ENCODE peak calls at places on chromosomes 1 and 21, in seven cellular contexts. P is right lobe of liver, V is A549, Y is breast epithelium, S is body of pancreas, Q is transverse colon, T is uterus. K is an unnamed sample. For H3K4me1, the result is how much of the 10 kb centered on the place peaks cover.

GRCh38 chr1:40710581-40711315 is 19.2 kb downstream of the NFYC start:
- DNase-seq in P (no peak), V (no peak), Y (no peak), S (no peak), Q (no peak), T (no peak), K (no peak)

GRCh38 chr1:197269053-197269452 is 1.0 kb downstream of the CRB1 start:
- DNase-seq in P (no peak), V (no peak), Y (no peak), S (no peak), Q (no peak), T (no peak), K (no peak)

GRCh38 chr1:59169703-59170102 is 127.2 kb upstream of the FGGY start:
- DNase-seq in P (no peak), V (no peak), Y (no peak), S (no peak), Q (no peak), T (no peak), K (no peak)

GRCh38 chr21:17045214-17045835 is 467.5 kb upstream of the CXADR start:
- DNase-seq in P (no peak), V (no peak), Y (no peak), S (no peak), Q (no peak), T (no peak), K (no peak)

GRCh38 chr1:153344718-153345025 is 4.0 kb downstream of the PGLYRP4 start:
- DNase-seq in P (no peak), V (no peak), Y (no peak), S (no peak), Q (no peak), T (no peak), K (no peak)

GRCh38 chr1:170225735-170226524 is 80.2 kb downstream of the NTMT2 start:
- DNase-seq in P (no peak), V (no peak), Y (no peak), S (no peak), Q (no peak), T (no peak), K (no peak)

GRCh38 chr1:182391028-182391361 is 595 bp downstream of the GLUL start:
- DNase-seq in P (no peak), V (no peak), Y (no peak), S (no peak), Q (no peak), T (no peak), K (no peak)

GRCh38 chr1:155072531-155073289 is 5.9 kb upstream of the EFNA3 start:
- DNase-seq in P (no peak), V (no peak), Y (no peak), S (no peak), Q (no peak), T (no peak), K (no peak)

GRCh38 chr1:162822391-162823200 is 32.1 kb downstream of the HSD17B7 start:
- DNase-seq in P (peak), V (peak), Y (peak), S (peak), Q (peak), T (no peak), K (no peak)

GRCh38 chr1:82700476-82700875 is 899.7 kb downstream of the ADGRL2 start:
- DNase-seq in P (no peak), V (no peak), Y (no peak), S (no peak), Q (no peak), T (no peak), K (no peak)

GRCh38 chr1:100606438-100606837 is 68.5 kb downstream of the GPR88 start:
- DNase-seq in P (peak), V (no peak), Y (no peak), S (peak), Q (peak), T (no peak), K (no peak)

GRCh38 chr1:165828103-165828558 is 717 bp downstream of the UCK2 start:
- DNase-seq in P (peak), V (peak), Y (no peak), S (peak), Q (peak), T (peak), K (peak)

GRCh38 chr1:206802401-206802800 is 30.1 kb upstream of the IL10 start:
- DNase-seq in P (no peak), V (no peak), Y (no peak), S (no peak), Q (no peak), T (no peak), K (no peak)

GRCh38 chr1:230495891-230496385 is 69.8 kb upstream of the PGBD5 start:
- DNase-seq in P (no peak), V (peak), Y (no peak), S (peak), Q (no peak), T (no peak), K (no peak)

GRCh38 chr1:155078496-155079209 is at the start of gene EFNA3:
- DNase-seq in P (peak), V (peak), Y (no peak), S (peak), Q (peak), T (peak), K (peak)

GRCh38 chr1:215421772-215422171 is 145.3 kb upstream of the KCTD3 start:
- DNase-seq in P (no peak), V (no peak), Y (no peak), S (no peak), Q (no peak), T (no peak), K (no peak)

GRCh38 chr1:25035523-25036116 is 105.5 kb upstream of the RUNX3 start:
- DNase-seq in P (peak), V (no peak), Y (no peak), S (no peak), Q (no peak), T (no peak), K (no peak)

GRCh38 chr1:7121622-7121988 is 336.4 kb downstream of the CAMTA1 start:
- DNase-seq in P (peak), V (no peak), Y (peak), S (peak), Q (peak), T (peak), K (peak)

GRCh38 chr1:2624735-2625300 is 8.0 kb downstream of the MMEL1 start:
- DNase-seq in P (no peak), V (no peak), Y (peak), S (no peak), Q (no peak), T (no peak), K (no peak)

GRCh38 chr1:172742599-172743500 is 83.9 kb downstream of the FASLG start:
- DNase-seq in P (no peak), V (peak), Y (no peak), S (no peak), Q (no peak), T (no peak), K (no peak)

GRCh38 chr1:56329970-56330369 is 249.4 kb downstream of the PLPP3 start:
- DNase-seq in P (no peak), V (no peak), Y (no peak), S (no peak), Q (no peak), T (no peak), K (no peak)

GRCh38 chr1:42258218-42258617 is 76.8 kb downstream of the FOXJ3 start:
- DNase-seq in P (no peak), V (no peak), Y (no peak), S (no peak), Q (no peak), T (no peak), K (no peak)

GRCh38 chr1:59445040-59445439 is 148.1 kb downstream of the FGGY start:
- DNase-seq in P (no peak), V (no peak), Y (no peak), S (no peak), Q (peak), T (peak), K (no peak)

GRCh38 chr1:29385966-29386365 is 149.6 kb downstream of the PTPRU start:
- DNase-seq in P (no peak), V (no peak), Y (no peak), S (no peak), Q (no peak), T (no peak), K (no peak)

GRCh38 chr1:31798433-31799195 is 17.2 kb downstream of the SPOCD1 start:
- DNase-seq in P (no peak), V (peak), Y (peak), S (no peak), Q (peak), T (no peak), K (no peak)

GRCh38 chr1:204266504-204267034 is 52.8 kb upstream of the GOLT1A start:
- DNase-seq in P (peak), V (peak), Y (no peak), S (peak), Q (peak), T (no peak), K (no peak)

GRCh38 chr1:206703647-206704046 is 18.9 kb downstream of the MAPKAPK2 start:
- DNase-seq in P (no peak), V (no peak), Y (no peak), S (no peak), Q (no peak), T (no peak), K (no peak)

GRCh38 chr1:115428676-115429075 is 90.6 kb upstream of the NGF start:
- DNase-seq in P (no peak), V (no peak), Y (no peak), S (no peak), Q (no peak), T (no peak), K (no peak)

GRCh38 chr1:94599090-94599813 is 57.7 kb upstream of the F3 start:
- DNase-seq in P (no peak), V (peak), Y (no peak), S (no peak), Q (no peak), T (no peak), K (no peak)

GRCh38 chr1:59013276-59013927 is 229.6 kb upstream of the JUN start:
- DNase-seq in P (no peak), V (no peak), Y (no peak), S (peak), Q (peak), T (peak), K (peak)

GRCh38 chr1:163761898-163762297 is 440.1 kb downstream of the NUF2 start:
- DNase-seq in P (no peak), V (no peak), Y (no peak), S (no peak), Q (no peak), T (no peak), K (no peak)

DNA sequence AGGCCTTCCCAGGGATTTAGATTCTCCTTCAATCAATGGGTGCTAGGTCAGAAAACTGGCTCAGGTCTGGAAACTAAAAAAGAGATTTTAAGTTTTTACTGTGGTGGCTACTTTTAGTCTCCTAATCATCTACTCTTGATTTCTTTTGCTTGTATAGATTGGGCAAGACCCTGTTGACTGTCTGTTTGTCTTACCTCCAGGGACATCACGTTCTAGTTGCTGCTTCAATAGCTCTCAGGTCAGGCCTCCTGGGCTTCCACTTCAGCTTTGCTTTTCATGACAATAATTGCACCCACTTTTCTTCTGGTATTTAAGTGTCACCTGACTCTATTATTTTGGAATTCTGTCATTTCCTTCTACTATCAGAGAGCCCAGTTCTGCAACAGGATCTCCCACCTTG is 28.5 kb upstream of the CREG1 start:
- DNase-seq in P (no peak), V (no peak), Y (no peak), S (no peak), Q (no peak), T (no peak), K (no peak)
- H3K4me3 ChIP-seq in P (no peak), V (no peak), Y (no peak), S (no peak), Q (no peak), T (no peak), K (no peak)

GRCh38 chr21:27425574-27425973 is 458.7 kb upstream of the ADAMTS5 start:
- DNase-seq in P (no peak), V (no peak), Y (no peak), S (no peak), Q (no peak), T (peak), K (no peak)

GRCh38 chr21:27425172-27425571 is 458.3 kb upstream of the ADAMTS5 start:
- DNase-seq in P (no peak), V (no peak), Y (no peak), S (no peak), Q (no peak), T (no peak), K (no peak)

GRCh38 chr21:27423073-27423472 is 456.2 kb upstream of the ADAMTS5 start:
- DNase-seq in P (no peak), V (no peak), Y (no peak), S (no peak), Q (peak), T (peak), K (peak)

GRCh38 chr21:27424601-27425000 is 457.7 kb upstream of the ADAMTS5 start:
- DNase-seq in P (no peak), V (no peak), Y (no peak), S (no peak), Q (no peak), T (no peak), K (no peak)

DNA sequence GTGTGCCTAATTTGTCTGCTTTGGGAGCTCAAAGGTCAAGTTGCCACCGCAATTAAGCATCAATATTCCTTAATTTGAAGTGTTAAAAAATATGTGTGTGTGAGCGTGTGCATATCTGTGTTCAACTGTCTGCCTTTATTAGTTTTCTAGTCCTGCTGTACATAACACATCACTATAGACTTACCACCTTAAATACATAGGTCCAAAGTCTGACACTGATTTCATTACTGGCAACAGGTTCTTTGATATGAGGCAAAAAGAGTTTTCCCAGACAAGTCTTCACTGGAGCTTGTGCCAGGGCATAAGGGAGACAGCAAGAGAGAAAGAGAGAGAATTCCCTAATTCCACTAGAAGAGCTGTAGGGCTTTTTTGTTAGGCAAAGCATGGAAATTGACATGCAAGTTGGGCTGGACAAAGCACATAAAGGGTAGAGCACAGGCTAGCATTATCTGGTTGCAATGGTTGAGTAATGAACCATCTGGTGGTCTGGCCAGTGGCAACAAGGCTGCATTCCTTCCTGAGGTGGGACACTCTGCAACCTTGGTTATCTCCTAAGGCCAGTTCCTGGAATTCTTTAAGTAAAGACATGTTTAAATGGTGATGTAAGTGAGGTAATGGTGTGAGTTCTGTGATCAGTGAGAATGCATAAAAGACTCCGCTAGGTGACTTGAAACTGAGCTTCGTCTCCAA is 457.2 kb upstream of the ADAMTS5 start:
- DNase-seq in P (no peak), V (no peak), Y (no peak), S (no peak), Q (no peak), T (no peak), K (no peak)
- H3K4me1 ChIP-seq in P (under half), V (under half), Y (under half), S (under half), Q (under half), T (under half), K (under half)

GRCh38 chr1:192984058-192984457 is 75.1 kb downstream of the UCHL5 start:
- DNase-seq in P (no peak), V (no peak), Y (no peak), S (no peak), Q (no peak), T (no peak), K (no peak)

GRCh38 chr1:192983349-192983980 is 75.7 kb downstream of the UCHL5 start:
- DNase-seq in P (no peak), V (no peak), Y (no peak), S (no peak), Q (no peak), T (no peak), K (no peak)

GRCh38 chr1:192980856-192981255 is 78.3 kb downstream of the UCHL5 start:
- DNase-seq in P (no peak), V (no peak), Y (no peak), S (no peak), Q (no peak), T (no peak), K (no peak)

DNA sequence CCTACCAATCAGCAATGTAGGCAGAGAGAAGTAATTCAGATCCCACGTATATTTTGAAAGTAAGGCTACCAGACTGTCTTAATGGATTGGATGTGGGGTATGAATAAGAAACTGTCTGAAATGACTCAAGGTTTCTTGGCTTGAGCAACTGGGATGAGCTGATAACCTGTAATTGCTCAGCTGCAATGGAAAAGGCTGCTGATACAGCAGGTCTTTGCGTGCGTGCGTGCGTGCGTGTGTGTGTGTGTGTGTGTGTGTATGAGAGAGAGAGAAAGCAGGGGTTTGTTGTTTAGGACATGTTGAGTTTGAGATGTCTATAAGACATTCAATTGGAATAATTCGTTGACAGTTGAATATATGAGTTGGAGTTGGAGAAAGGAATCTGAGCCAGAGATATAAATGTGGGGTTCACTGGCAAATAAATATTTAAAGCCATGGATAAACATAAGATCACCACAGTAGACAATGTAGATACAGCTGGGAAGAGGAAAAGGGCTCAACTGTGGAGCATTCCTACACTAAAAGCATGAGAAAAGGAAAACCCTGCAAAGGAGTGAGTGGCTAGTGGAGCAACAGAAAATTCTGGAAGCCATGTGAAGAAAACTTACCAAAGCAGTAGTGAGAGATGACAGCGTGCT is 72.9 kb downstream of the UCHL5 start:
- DNase-seq in P (no peak), V (no peak), Y (no peak), S (no peak), Q (no peak), T (no peak), K (no peak)
- TF ChIP-seq POLR2A in P (no peak), V (no peak), Y (no peak), S (no peak), Q (no peak), T (no peak), K (no peak)

GRCh38 chr1:216785760-216786159 is 62.5 kb upstream of the ESRRG start:
- DNase-seq in P (no peak), V (no peak), Y (no peak), S (no peak), Q (no peak), T (no peak), K (no peak)

GRCh38 chr1:216788671-216789070 is 65.4 kb upstream of the ESRRG start:
- DNase-seq in P (no peak), V (no peak), Y (no peak), S (no peak), Q (no peak), T (no peak), K (no peak)

DNA sequence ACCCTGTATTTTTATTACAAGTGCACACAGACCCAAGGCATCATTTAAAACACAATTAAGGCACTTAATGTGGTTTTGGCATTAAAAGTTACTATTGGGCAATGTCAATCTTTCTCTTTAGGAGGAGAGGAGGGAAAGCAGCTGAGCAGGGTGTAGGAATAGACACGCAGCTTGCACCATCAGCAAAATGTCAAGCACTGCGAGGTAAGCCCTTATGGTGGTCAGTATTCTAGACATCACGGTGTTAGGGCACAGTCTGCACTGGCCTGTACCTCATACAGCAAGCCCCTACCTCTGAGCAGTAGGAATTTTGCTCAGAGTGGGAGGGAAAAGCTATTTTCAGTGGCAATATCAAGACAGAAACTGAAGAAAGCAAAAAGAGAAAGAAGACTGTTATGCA is 62.0 kb upstream of the ESRRG start:
- DNase-seq in P (no peak), V (no peak), Y (no peak), S (no peak), Q (no peak), T (no peak), K (no peak)
- H3K4me3 ChIP-seq in P (no peak), V (no peak), Y (no peak), S (no peak), Q (no peak), T (no peak), K (no peak)

GRCh38 chr1:156487862-156488261 is 12.7 kb downstream of the MEF2D start:
- DNase-seq in P (no peak), V (no peak), Y (no peak), S (no peak), Q (peak), T (no peak), K (no peak)

GRCh38 chr1:156489166-156489934 is 11.2 kb downstream of the MEF2D start:
- DNase-seq in P (no peak), V (no peak), Y (no peak), S (no peak), Q (no peak), T (no peak), K (peak)

GRCh38 chr1:156489935-156490293 is 10.7 kb downstream of the MEF2D start:
- DNase-seq in P (no peak), V (no peak), Y (no peak), S (no peak), Q (no peak), T (no peak), K (no peak)

GRCh38 chr1:156490401-156491032 is 10.1 kb downstream of the MEF2D start:
- DNase-seq in P (no peak), V (peak), Y (no peak), S (no peak), Q (peak), T (peak), K (peak)

GRCh38 chr1:156488566-156489165 is 11.9 kb downstream of the MEF2D start:
- DNase-seq in P (no peak), V (no peak), Y (no peak), S (no peak), Q (peak), T (no peak), K (no peak)
- H3K4me1 ChIP-seq in P (under half), V (half or more), Y (under half), S (half or more), Q (half or more), T (half or more), K (half or more)

GRCh38 chr1:169059391-169059790 is 47.1 kb upstream of the ATP1B1 start:
- DNase-seq in P (no peak), V (no peak), Y (no peak), S (no peak), Q (no peak), T (no peak), K (no peak)
- TF ChIP-seq POLR2A in P (no peak), V (no peak), Y (no peak), S (no peak), Q (no peak), T (no peak), K (no peak)

GRCh38 chr1:9249534-9250335 is 15.2 kb downstream of the H6PD start:
- DNase-seq in P (peak), V (peak), Y (no peak), S (peak), Q (peak), T (peak), K (no peak)
- H3K4me3 ChIP-seq in P (no peak), V (no peak), Y (no peak), S (no peak), Q (no peak), T (no peak), K (no peak)

K was measured in heart left ventricle.